ENCODE peak calls at places on chromosomes 11 and 22, in nine cellular contexts. O is brain microvascular endothelial cell; K is CD8-positive, alpha-beta T cell; S is tibial nerve; G is stomach; V is A673; M is natural killer cell; Y is osteoblast; I is fibroblast of mammary gland. Z is an unnamed sample.

GRCh38 chr22:49936973-49937757 is 18.7 kb downstream of the CRELD2 start:
- DNase-seq in O (no peak), K (no peak), S (no peak), G (peak), V (no peak), M (no peak), Y (no peak), I (no peak), Z (no peak)

GRCh38 chr22:50182176-50183081 is 3.3 kb upstream of the TRABD start:
- DNase-seq in O (no peak), K (no peak), S (no peak), G (peak), V (no peak), M (no peak), Y (peak), I (no peak), Z (no peak)

GRCh38 chr11:118033443-118033842 is 43.4 kb upstream of the TMPRSS4 start:
- DNase-seq in O (no peak), K (no peak), S (no peak), G (no peak), V (no peak), M (no peak), Y (no peak), I (no peak), Z (no peak)

GRCh38 chr22:49922484-49922883 is 4.0 kb downstream of the CRELD2 start:
- DNase-seq in O (no peak), K (no peak), S (no peak), G (no peak), V (no peak), M (no peak), Y (no peak), I (no peak), Z (no peak)

GRCh38 chr22:31206896-31207687 is 5.0 kb upstream of the LIMK2 start:
- DNase-seq in O (no peak), K (no peak), S (no peak), G (peak), V (no peak), M (no peak), Y (no peak), I (no peak), Z (no peak)

GRCh38 chr11:31645747-31646146 is 136.2 kb downstream of the ELP4 start:
- DNase-seq in O (peak), K (no peak), S (no peak), G (no peak), V (peak), M (no peak), Y (peak), I (peak), Z (no peak)

GRCh38 chr11:62236187-62236586 is 5.9 kb upstream of the SCGB1D2 start:
- DNase-seq in O (no peak), K (no peak), S (no peak), G (no peak), V (no peak), M (no peak), Y (no peak), I (no peak), Z (no peak)

GRCh38 chr11:119262668-119263351 is 54.1 kb downstream of the MCAM start:
- DNase-seq in O (peak), K (no peak), S (no peak), G (no peak), V (peak), M (no peak), Y (peak), I (peak), Z (no peak)

GRCh38 chr22:29152381-29153138 is 53.1 kb upstream of the EMID1 start:
- DNase-seq in O (no peak), K (no peak), S (peak), G (peak), V (peak), M (no peak), Y (no peak), I (no peak), Z (no peak)

GRCh38 chr11:123461164-123461563 is 31.1 kb downstream of the GRAMD1B start:
- DNase-seq in O (no peak), K (no peak), S (peak), G (no peak), V (no peak), M (no peak), Y (peak), I (no peak), Z (no peak)

GRCh38 chr11:71316701-71317100 is 64.3 kb upstream of the SHANK2 start:
- DNase-seq in O (no peak), K (no peak), S (no peak), G (no peak), V (no peak), M (no peak), Y (no peak), I (no peak), Z (no peak)

GRCh38 chr11:46176421-46176820 is 55.2 kb upstream of the PHF21A start:
- DNase-seq in O (no peak), K (no peak), S (no peak), G (no peak), V (no peak), M (no peak), Y (no peak), I (no peak), Z (no peak)

GRCh38 chr11:103619938-103620337 is 416.5 kb upstream of the DDI1 start:
- DNase-seq in O (no peak), K (no peak), S (no peak), G (no peak), V (no peak), M (no peak), Y (no peak), I (peak), Z (no peak)

GRCh38 chr11:103622296-103622695 is 414.1 kb upstream of the DDI1 start:
- DNase-seq in O (no peak), K (no peak), S (no peak), G (no peak), V (no peak), M (no peak), Y (no peak), I (no peak), Z (no peak)

GRCh38 chr11:103623933-103624332 is 412.5 kb upstream of the DDI1 start:
- DNase-seq in O (no peak), K (no peak), S (no peak), G (no peak), V (no peak), M (no peak), Y (no peak), I (no peak), Z (no peak)

GRCh38 chr11:103618532-103618931 is 417.9 kb upstream of the DDI1 start:
- DNase-seq in O (peak), K (no peak), S (no peak), G (no peak), V (no peak), M (no peak), Y (peak), I (peak), Z (no peak)

GRCh38 chr11:103619480-103619879 is 417.0 kb upstream of the DDI1 start:
- DNase-seq in O (no peak), K (no peak), S (no peak), G (no peak), V (peak), M (no peak), Y (no peak), I (peak), Z (no peak)
- TF ChIP-seq CTCF in O (peak), K (no peak), S (no peak), G (no peak), V (peak), M (no peak), Y (peak), I (peak), Z (peak)

DNA sequence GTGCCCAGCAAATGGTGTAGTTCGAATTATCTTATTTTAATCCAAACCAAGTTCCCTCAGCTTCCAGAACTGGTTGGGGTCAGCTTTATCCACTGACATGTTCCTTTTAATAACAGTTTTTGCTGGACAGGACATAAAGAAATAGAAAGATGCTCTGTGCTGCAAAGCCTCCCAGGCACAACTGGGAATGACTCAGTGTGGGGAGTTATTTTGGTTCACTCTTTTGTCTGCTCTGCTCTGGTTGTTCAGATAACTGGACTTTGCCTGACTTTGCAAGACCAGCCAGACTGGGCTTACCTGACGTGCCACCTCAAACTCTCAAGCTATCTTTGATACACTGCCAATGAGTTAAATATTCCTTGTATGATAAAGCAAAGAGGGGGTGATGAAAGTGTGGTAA is 25.6 kb downstream of the SEZ6L start:
- DNase-seq in O (no peak), K (no peak), S (no peak), G (no peak), V (no peak), M (no peak), Y (no peak), I (no peak), Z (no peak)
- TF ChIP-seq CTCF in O (no peak), K (no peak), S (no peak), G (no peak), V (no peak), M (no peak), Y (no peak), I (no peak), Z (no peak)

DNA sequence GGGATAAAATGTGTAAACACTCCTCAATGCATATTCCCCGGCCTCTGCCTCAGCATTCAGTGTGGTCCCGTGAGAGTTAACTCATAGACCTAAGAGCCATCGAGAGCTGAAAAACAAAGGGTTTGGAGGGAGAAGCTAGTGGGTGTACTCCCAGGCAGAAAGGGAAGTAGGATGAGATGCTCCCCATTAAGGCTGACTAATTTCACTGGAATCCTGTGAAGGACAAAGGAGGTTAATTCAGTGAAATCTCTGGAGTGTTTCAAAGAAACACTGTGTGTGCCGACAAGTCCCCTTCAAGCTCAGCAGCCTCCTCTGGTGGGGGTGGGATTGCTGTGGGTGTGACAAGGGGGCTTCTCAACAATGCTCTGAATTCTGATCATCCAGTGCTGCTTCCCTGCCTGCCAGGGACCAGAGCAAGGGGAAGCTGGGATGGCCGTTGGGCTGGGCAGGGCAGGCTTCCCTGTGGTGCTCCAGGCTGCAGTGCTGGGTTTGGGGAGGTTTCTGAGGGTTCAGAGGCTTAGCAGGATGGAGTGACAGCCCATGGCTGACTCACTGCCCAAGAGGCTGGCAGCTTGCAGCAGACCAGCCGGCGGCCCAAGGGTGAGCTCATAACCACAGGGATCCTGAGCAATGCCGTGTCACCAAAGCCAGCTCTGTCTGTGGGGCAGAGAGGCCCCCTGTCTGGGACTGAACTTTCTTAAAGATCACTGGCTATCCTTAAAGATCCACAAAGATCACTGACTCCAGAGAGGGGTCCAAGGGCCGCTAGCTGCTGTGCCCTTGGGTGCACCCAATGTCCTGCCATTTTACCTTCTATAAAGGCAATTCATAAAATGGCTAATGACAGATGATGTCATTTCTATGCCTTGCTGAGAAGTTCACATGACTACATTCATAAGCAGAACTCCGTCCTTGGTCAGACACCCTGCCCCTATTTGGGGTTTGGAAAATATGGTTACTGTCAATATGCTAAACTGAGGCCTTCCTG is 61.3 kb upstream of the BMAL1 start:
- DNase-seq in O (peak), K (no peak), S (no peak), G (no peak), V (peak), M (no peak), Y (peak), I (peak), Z (no peak)
- TF ChIP-seq CTCF in O (no peak), K (no peak), S (no peak), G (no peak), V (peak), M (no peak), Y (no peak), I (no peak), Z (no peak)

GRCh38 chr11:64642418-64642735 is 51.4 kb downstream of the SLC22A12 start:
- DNase-seq in O (no peak), K (no peak), S (no peak), G (no peak), V (no peak), M (no peak), Y (no peak), I (no peak), Z (no peak)

GRCh38 chr11:64642876-64643257 is 51.8 kb downstream of the SLC22A12 start:
- DNase-seq in O (no peak), K (no peak), S (no peak), G (no peak), V (no peak), M (no peak), Y (peak), I (no peak), Z (no peak)

GRCh38 chr11:64643258-64643881 is 52.4 kb downstream of the SLC22A12 start:
- DNase-seq in O (no peak), K (no peak), S (no peak), G (no peak), V (peak), M (no peak), Y (peak), I (no peak), Z (no peak)

GRCh38 chr11:64643927-64644326 is 52.9 kb downstream of the SLC22A12 start:
- DNase-seq in O (no peak), K (no peak), S (no peak), G (no peak), V (no peak), M (no peak), Y (peak), I (no peak), Z (no peak)

GRCh38 chr11:64644348-64645242 is 53.6 kb downstream of the SLC22A12 start:
- DNase-seq in O (no peak), K (no peak), S (no peak), G (no peak), V (no peak), M (no peak), Y (peak), I (no peak), Z (no peak)
- TF ChIP-seq CTCF in O (peak), K (no peak), S (no peak), G (no peak), V (peak), M (no peak), Y (peak), I (peak), Z (peak)

DNA sequence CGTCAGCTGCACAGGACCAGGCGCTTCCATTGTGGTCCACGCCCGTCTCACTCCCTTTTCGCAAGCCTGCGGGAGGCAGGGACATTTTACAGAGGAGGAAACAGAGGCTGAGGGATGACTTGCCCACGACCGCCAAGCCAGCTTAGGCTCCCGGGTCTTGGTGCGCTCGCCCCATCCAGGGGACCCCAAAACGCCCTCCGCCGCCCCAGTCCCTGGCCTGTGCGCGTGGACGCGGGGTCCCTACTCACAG is 300 bp downstream of the WNT11 start:
- DNase-seq in O (no peak), K (no peak), S (no peak), G (no peak), V (no peak), M (no peak), Y (no peak), I (no peak), Z (no peak)
- TF ChIP-seq CTCF in O (no peak), K (no peak), S (no peak), G (no peak), V (no peak), M (no peak), Y (no peak), I (no peak), Z (no peak)

GRCh38 chr11:110314366-110315095 is 18.1 kb upstream of the RDX start:
- DNase-seq in O (no peak), K (no peak), S (no peak), G (no peak), V (peak), M (no peak), Y (no peak), I (no peak), Z (no peak)
- TF ChIP-seq CTCF in O (no peak), K (no peak), S (no peak), G (no peak), V (peak), M (no peak), Y (no peak), I (no peak), Z (no peak)

GRCh38 chr11:121961228-121961860 is 154.7 kb downstream of the BLID start:
- DNase-seq in O (no peak), K (no peak), S (no peak), G (no peak), V (no peak), M (no peak), Y (peak), I (no peak), Z (no peak)

GRCh38 chr11:121968638-121969037 is 147.4 kb downstream of the BLID start:
- DNase-seq in O (no peak), K (no peak), S (no peak), G (no peak), V (no peak), M (no peak), Y (no peak), I (no peak), Z (no peak)

GRCh38 chr11:121967131-121967689 is 148.8 kb downstream of the BLID start:
- DNase-seq in O (no peak), K (no peak), S (no peak), G (no peak), V (no peak), M (no peak), Y (no peak), I (no peak), Z (no peak)

GRCh38 chr11:121965330-121965729 is 150.7 kb downstream of the BLID start:
- DNase-seq in O (peak), K (no peak), S (no peak), G (no peak), V (peak), M (no peak), Y (no peak), I (peak), Z (no peak)

DNA sequence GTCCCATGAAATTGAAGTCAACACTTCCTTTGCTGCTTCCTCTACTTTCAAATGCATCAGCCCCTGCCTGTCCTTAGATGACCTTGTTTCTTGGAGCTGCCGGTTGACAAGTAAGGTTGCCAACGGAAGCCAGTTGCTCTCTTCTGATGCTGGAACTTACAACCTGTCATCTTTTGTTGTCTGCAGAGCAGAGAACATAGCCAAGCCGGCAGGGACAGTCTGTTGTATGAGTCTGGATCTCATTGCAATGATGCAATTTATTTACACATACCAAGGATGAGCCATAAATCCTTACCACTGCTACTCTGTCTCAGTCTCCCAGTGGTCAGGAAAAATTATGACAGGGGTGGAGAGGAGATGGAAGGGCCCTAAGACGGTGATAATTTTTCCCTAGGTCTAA is 151.4 kb downstream of the BLID start:
- DNase-seq in O (peak), K (no peak), S (no peak), G (no peak), V (peak), M (no peak), Y (peak), I (peak), Z (no peak)
- TF ChIP-seq CTCF in O (peak), K (no peak), S (no peak), G (no peak), V (no peak), M (no peak), Y (peak), I (peak), Z (no peak)

Z was measured in progenitor cell of endocrine pancreas.